ENCODE peak calls at places on chromosomes 16 and 17, in four cellular contexts. T is HepG2, H is GM12878, R is H1. Q is an unnamed sample.

GRCh38 chr16:66845791-66846221 is 1.6 kb downstream of the CA7 start:
- DNase-seq in H (no peak), T (no peak), R (no peak), Q (no peak)

GRCh38 chr17:79838541-79839274 is 532 bp downstream of the CBX4 start:
- DNase-seq in H (no peak), R (no peak), T (no peak), Q (peak)

GRCh38 chr16:63481060-63481459 is 1444.8 kb upstream of the CDH8 start:
- DNase-seq in T (no peak), H (no peak), R (no peak), Q (no peak)

GRCh38 chr17:2406903-2407790 is 6.3 kb upstream of the MNT start:
- DNase-seq in H (no peak), T (no peak), R (no peak), Q (no peak)

GRCh38 chr16:72836181-72836580 is 211.7 kb downstream of the ZFHX3 start:
- DNase-seq in H (no peak), R (no peak), T (no peak), Q (no peak)

GRCh38 chr17:49456172-49456965 is 38.7 kb upstream of the NGFR start:
- DNase-seq in R (no peak), H (no peak), T (no peak), Q (no peak)

GRCh38 chr16:55559933-55560516 is 6.5 kb upstream of the CAPNS2 start:
- DNase-seq in H (no peak), T (no peak), R (no peak), Q (peak)

GRCh38 chr16:2015117-2015946 is 4.3 kb upstream of the NPW start:
- DNase-seq in H (no peak), R (no peak), T (peak), Q (no peak)

GRCh38 chr16:2511128-2511785 is 2.5 kb upstream of the ATP6V0C start:
- DNase-seq in R (no peak), H (no peak), T (no peak), Q (no peak)

GRCh38 chr16:86882586-86883280 is 304.4 kb downstream of the FOXL1 start:
- DNase-seq in H (no peak), R (no peak), T (no peak), Q (no peak)

GRCh38 chr16:64590516-64590915 is 531.3 kb downstream of the CDH11 start:
- DNase-seq in R (no peak), H (no peak), T (no peak), Q (no peak)

GRCh38 chr17:80987941-80988461 is 3.6 kb upstream of the CHMP6 start:
- DNase-seq in H (no peak), T (peak), R (no peak), Q (peak)
- TF ChIP-seq MAX in H (no peak), T (no peak), R (no peak), Q (no peak)

GRCh38 chr17:16916557-16916920 is 55.4 kb downstream of the TNFRSF13B start:
- DNase-seq in R (no peak), T (no peak), H (no peak), Q (no peak)
- TF ChIP-seq TCF12 in R (no peak), T (no peak), H (no peak), Q (no peak)

GRCh38 chr17:9228408-9229159 is 207.3 kb downstream of the NTN1 start:
- DNase-seq in R (no peak), H (no peak), T (no peak), Q (no peak)
- TF ChIP-seq CHD2 in R (no peak), H (no peak), T (no peak), Q (no peak)

GRCh38 chr17:75405365-75406221 is at the start of gene GRB2:
- DNase-seq in H (peak), T (peak), R (peak), Q (peak)

GRCh38 chr17:75404223-75404738 is 1.2 kb downstream of the GRB2 start:
- DNase-seq in R (no peak), T (peak), H (no peak), Q (peak)

GRCh38 chr17:75404739-75405364 is 626 bp downstream of the GRB2 start:
- DNase-seq in T (no peak), H (no peak), R (no peak), Q (peak)

GRCh38 chr17:75407655-75408352 is 2.3 kb upstream of the GRB2 start:
- DNase-seq in R (no peak), T (no peak), H (no peak), Q (no peak)

GRCh38 chr17:75406222-75406615 is 741 bp upstream of the GRB2 start:
- DNase-seq in H (no peak), R (no peak), T (no peak), Q (peak)
- TF ChIP-seq MAX in H (no peak), R (no peak), T (no peak), Q (no peak)

GRCh38 chr16:70740174-70740918 is 54.5 kb upstream of the MTSS2 start:
- DNase-seq in R (no peak), T (peak), H (no peak), Q (no peak)

GRCh38 chr16:70737377-70738082 is 51.7 kb upstream of the MTSS2 start:
- DNase-seq in T (no peak), R (no peak), H (peak), Q (peak)

GRCh38 chr16:70736454-70737376 is 50.9 kb upstream of the MTSS2 start:
- DNase-seq in H (no peak), R (no peak), T (no peak), Q (no peak)

GRCh38 chr16:70739389-70739788 is 53.5 kb upstream of the MTSS2 start:
- DNase-seq in H (no peak), R (no peak), T (no peak), Q (no peak)

DNA sequence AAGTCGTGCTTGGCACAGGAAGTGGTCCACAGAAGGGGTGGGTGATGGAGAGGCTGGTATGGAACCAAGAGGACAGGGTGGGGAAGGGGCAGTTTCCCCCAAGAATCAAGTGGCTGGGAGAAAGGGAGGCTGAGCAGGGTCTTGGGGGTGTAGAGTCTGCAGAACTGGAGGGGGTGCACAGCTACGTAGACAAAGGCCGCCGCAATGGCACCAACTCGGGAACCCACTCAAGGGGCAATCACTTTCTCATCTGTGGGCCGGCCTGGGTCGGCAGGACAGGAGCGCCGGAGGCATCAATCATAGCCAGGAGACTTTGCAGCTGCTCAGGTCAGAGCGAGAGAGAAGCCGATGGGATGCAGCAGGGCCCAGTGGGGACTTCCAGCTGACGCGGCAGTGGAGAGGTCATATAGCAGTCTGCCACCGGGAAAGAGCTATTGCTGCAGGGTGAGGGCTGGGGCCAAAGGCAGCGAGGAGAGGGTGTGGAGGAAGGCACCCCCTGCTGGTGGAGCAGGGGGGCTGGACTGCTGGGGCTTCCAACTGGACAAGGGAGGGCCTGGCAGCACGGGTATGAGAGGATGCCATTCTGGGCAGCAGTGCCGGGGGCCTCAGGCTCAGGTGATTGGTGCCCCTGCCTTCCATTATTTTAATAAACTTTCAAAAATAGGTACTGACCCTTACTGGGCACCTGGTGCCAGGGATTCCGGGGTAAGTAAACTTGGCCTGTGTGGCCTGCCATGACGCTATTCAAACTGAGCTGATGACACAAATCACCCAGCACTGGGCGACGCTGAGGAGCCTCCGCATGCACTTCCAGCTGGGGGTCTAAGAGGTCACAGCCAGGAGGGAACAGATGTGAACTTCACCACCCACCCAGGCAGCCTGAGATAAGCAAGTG is 52.5 kb upstream of the MTSS2 start:
- DNase-seq in H (no peak), T (peak), R (peak), Q (peak)
- TF ChIP-seq TCF12 in H (no peak), T (no peak), R (no peak), Q (no peak)

DNA sequence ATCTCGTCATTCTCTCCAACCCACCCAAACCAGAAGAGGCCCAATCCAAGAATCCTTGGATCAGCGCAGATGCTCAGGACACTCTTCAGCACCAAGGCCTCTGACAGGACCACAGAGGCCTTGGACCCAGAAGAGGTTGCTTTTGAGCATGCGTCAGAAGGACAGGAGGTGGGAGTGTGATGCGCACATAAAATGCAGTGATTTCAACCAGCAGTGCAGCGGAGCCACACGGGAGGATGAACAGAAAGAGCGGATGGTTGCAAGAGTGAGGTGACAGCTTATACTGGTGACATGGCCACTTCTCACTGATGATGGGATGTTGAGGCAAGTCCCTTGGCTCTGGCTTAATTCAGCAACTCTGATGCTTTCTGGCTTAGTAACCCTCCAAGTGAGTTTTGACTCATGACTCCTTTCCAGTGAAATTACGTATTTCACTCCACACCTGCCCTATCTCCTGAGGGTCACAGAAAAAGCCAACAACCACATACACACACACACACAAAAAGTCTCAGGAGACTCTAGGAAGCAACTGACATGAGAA is 25.2 kb upstream of the ERN1 start:
- DNase-seq in T (no peak), R (no peak), H (no peak), Q (no peak)
- TF ChIP-seq CHD2 in T (no peak), R (no peak), H (no peak), Q (no peak)

DNA sequence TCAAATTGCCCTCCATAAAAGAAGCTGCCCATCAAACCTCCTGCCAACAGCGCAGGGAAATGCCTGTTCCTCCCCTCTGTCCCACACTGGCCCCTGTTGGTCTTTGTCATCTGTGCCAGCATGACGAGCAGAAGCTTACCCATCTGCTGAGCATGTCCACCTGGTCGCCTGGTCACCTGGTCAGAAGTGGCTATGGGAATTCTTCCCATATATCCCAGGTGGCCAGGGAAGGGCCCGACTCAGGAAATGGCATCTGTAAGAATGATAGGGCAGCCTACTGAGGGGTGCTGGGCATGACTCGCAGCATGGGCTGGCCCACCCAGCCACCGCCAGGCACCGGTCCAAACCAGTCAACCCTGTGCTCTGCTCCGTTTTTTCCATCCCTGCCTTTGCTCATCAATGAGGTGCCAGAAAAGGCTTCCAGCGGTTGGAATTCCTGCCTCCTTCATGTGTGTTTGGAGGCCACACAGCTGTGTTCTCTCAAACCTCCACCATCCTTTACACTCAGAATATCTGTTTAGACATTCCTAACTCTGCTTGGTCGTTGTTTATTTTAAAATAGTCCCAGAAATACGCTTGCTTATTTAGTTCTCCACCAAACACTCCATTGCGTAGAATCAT is 145.2 kb downstream of the CLEC16A start:
- DNase-seq in R (no peak), T (no peak), H (no peak), Q (no peak)
- TF ChIP-seq MAX in R (no peak), T (no peak), H (no peak), Q (no peak)

GRCh38 chr16:48895142-48895541 is 285.2 kb upstream of the N4BP1 start:
- DNase-seq in R (no peak), H (no peak), T (no peak), Q (no peak)

GRCh38 chr16:48887646-48888045 is 277.7 kb upstream of the N4BP1 start:
- DNase-seq in R (no peak), T (no peak), H (no peak), Q (no peak)

GRCh38 chr16:48897698-48898205 is 287.8 kb upstream of the N4BP1 start:
- DNase-seq in H (no peak), T (no peak), R (no peak), Q (no peak)

GRCh38 chr16:48892884-48893283 is 282.9 kb upstream of the N4BP1 start:
- DNase-seq in R (no peak), T (no peak), H (no peak), Q (no peak)
- TF ChIP-seq TCF12 in R (no peak), T (no peak), H (no peak), Q (no peak)

Q was measured in SK-N-SH.